ENCODE peak calls at places on chromosomes 12 and 14, in five cellular contexts. One of them, this sample, is unnamed.

GRCh38 chr12:57835366-57836288 is 10.9 kb downstream of the CTDSP2 start:
- DNase-seq in pancreas: no peak
- DNase-seq in aorta: no peak
- DNase-seq in MM.1S: no peak
- DNase-seq in adrenal gland: no peak
- DNase-seq in this sample: no peak

GRCh38 chr14:105853907-105854599 is 327.7 kb downstream of the TMEM121 start:
- DNase-seq in aorta: peak; percentile 36
- DNase-seq in adrenal gland: peak; percentile 41
- DNase-seq in pancreas: no peak
- DNase-seq in MM.1S: no peak
- DNase-seq in this sample: no peak

GRCh38 chr14:89255012-89255411 is 162.0 kb downstream of the FOXN3 start:
- DNase-seq in adrenal gland: no peak
- DNase-seq in MM.1S: no peak
- DNase-seq in aorta: no peak
- DNase-seq in pancreas: no peak
- DNase-seq in this sample: no peak

GRCh38 chr12:96078281-96078761 is 42.9 kb upstream of the LTA4H start:
- DNase-seq in aorta: no peak
- DNase-seq in adrenal gland: peak; percentile 78
- DNase-seq in pancreas: peak; percentile 4
- DNase-seq in MM.1S: no peak
- DNase-seq in this sample: no peak

GRCh38 chr12:54601841-54602240 is 13.4 kb upstream of the PPP1R1A start:
- DNase-seq in adrenal gland: no peak
- DNase-seq in pancreas: no peak
- DNase-seq in aorta: no peak
- DNase-seq in MM.1S: peak; percentile 36
- DNase-seq in this sample: no peak

GRCh38 chr12:16198884-16199283 is 78.6 kb downstream of the SLC15A5 start:
- DNase-seq in pancreas: no peak
- DNase-seq in adrenal gland: no peak
- DNase-seq in MM.1S: peak; percentile 79
- DNase-seq in aorta: no peak
- DNase-seq in this sample: no peak

GRCh38 chr14:30389134-30389900 is 169.6 kb upstream of the G2E3 start:
- DNase-seq in aorta: peak; percentile 60
- DNase-seq in MM.1S: no peak
- DNase-seq in adrenal gland: peak; percentile 76
- DNase-seq in pancreas: peak; percentile 63
- DNase-seq in this sample: no peak

GRCh38 chr14:33742166-33742565 is 208.7 kb downstream of the EGLN3 start:
- DNase-seq in aorta: no peak
- DNase-seq in MM.1S: no peak
- DNase-seq in adrenal gland: no peak
- DNase-seq in pancreas: no peak
- DNase-seq in this sample: no peak

GRCh38 chr12:51262758-51263177 is 7.4 kb downstream of the SMAGP start:
- DNase-seq in MM.1S: peak; percentile 9
- DNase-seq in pancreas: peak; percentile 82
- DNase-seq in aorta: peak; percentile 63
- DNase-seq in adrenal gland: peak; percentile 95
- DNase-seq in this sample: no peak

GRCh38 chr14:103022669-103023044 is 34.7 kb downstream of the CDC42BPB start:
- DNase-seq in adrenal gland: no peak
- DNase-seq in aorta: no peak
- DNase-seq in pancreas: no peak
- DNase-seq in MM.1S: no peak
- DNase-seq in this sample: no peak

GRCh38 chr12:102958073-102958829 is 777 bp downstream of the ASCL1 start:
- DNase-seq in aorta: no peak
- DNase-seq in pancreas: no peak
- DNase-seq in MM.1S: peak; percentile 70
- DNase-seq in adrenal gland: peak; percentile 59
- DNase-seq in this sample: no peak

GRCh38 chr12:12018454-12018853 is 52.3 kb upstream of the BCL2L14 start:
- DNase-seq in aorta: no peak
- DNase-seq in adrenal gland: peak; percentile 54
- DNase-seq in MM.1S: no peak
- DNase-seq in pancreas: no peak
- DNase-seq in this sample: no peak

GRCh38 chr12:45726594-45727300 is 2.8 kb upstream of the ARID2 start:
- DNase-seq in adrenal gland: peak; percentile 77
- DNase-seq in MM.1S: peak; percentile 28
- DNase-seq in aorta: peak; percentile 76
- DNase-seq in pancreas: peak; percentile 39
- DNase-seq in this sample: peak; percentile 18

GRCh38 chr14:56322531-56322930 is 204.3 kb downstream of the PELI2 start:
- DNase-seq in aorta: no peak
- DNase-seq in pancreas: no peak
- DNase-seq in adrenal gland: no peak
- DNase-seq in MM.1S: no peak
- DNase-seq in this sample: no peak
- H3K4me3 ChIP-seq in aorta: no peak overlapping the region
- H3K4me3 ChIP-seq in pancreas: no peak overlapping the region
- H3K4me3 ChIP-seq in adrenal gland: no peak overlapping the region
- H3K4me3 ChIP-seq in MM.1S: no peak overlapping the region
- H3K4me3 ChIP-seq in this sample: no peak overlapping the region

DNA sequence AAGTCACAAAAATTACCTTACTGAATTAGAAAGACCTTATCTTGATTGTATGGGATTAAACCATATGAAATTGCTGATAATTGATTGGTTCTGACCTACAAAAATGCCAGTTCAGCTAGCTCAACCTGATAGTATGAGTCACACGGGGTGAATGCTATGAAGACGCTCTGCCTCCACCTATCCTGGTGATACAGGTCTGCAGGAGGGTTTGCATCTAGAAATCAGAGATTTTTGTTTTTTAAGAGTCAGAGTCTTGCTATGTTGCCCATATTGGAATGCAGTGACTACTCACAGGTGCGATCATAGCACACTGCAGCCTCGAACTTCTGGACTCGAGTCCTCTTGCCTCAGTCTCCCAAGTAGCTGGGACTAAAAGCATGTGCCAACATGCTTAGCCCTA is 120.4 kb downstream of the HMGA2 start:
- DNase-seq in pancreas: no peak
- DNase-seq in MM.1S: no peak
- DNase-seq in adrenal gland: no peak
- DNase-seq in aorta: no peak
- DNase-seq in this sample: no peak
- H3K4me1 ChIP-seq in pancreas: peaks cover 5% of the 10 kb centered on the region
- H3K4me1 ChIP-seq in MM.1S: no peaks in the 10 kb centered on the region
- H3K4me1 ChIP-seq in adrenal gland: peaks cover 11% of the 10 kb centered on the region
- H3K4me1 ChIP-seq in aorta: no peaks in the 10 kb centered on the region
- H3K4me1 ChIP-seq in this sample: no peaks in the 10 kb centered on the region

GRCh38 chr14:54399560-54399959 is 2.8 kb downstream of the CDKN3 start:
- DNase-seq in aorta: no peak
- DNase-seq in adrenal gland: no peak
- DNase-seq in MM.1S: no peak
- DNase-seq in pancreas: no peak
- DNase-seq in this sample: no peak
- H3K4me3 ChIP-seq in aorta: no peak overlapping the region
- H3K4me3 ChIP-seq in adrenal gland: no peak overlapping the region
- H3K4me3 ChIP-seq in MM.1S: no peak overlapping the region
- H3K4me3 ChIP-seq in pancreas: no peak overlapping the region
- H3K4me3 ChIP-seq in this sample: no peak overlapping the region

GRCh38 chr12:56630180-56630632 is at the start of gene BAZ2A:
- DNase-seq in adrenal gland: peak; percentile 92
- DNase-seq in aorta: peak; percentile 92
- DNase-seq in pancreas: peak; percentile 82
- DNase-seq in MM.1S: peak; percentile 86
- DNase-seq in this sample: peak; percentile 70
- H3K4me1 ChIP-seq in adrenal gland: peaks cover 75% of the 10 kb centered on the region
- H3K4me1 ChIP-seq in aorta: no peaks in the 10 kb centered on the region
- H3K4me1 ChIP-seq in pancreas: peaks cover 32% of the 10 kb centered on the region
- H3K4me1 ChIP-seq in MM.1S: peaks cover 36% of the 10 kb centered on the region
- H3K4me1 ChIP-seq in this sample: peaks cover 70% of the 10 kb centered on the region